ENCODE peak calls at places on chromosomes 6 and 20, in six cellular contexts. K, B, Y, C, Z and S are unnamed samples.
A peak's percentile ranks its signal among the peaks of the same experiment; 100 is the strongest.

GRCh38 chr6:168155193-168155592 is 76.2 kb upstream of the FRMD1 start:
- DNase-seq in Y (no peak), C (no peak), Z (no peak), B (no peak), K (no peak), S (no peak)

GRCh38 chr6:154579046-154579823 is 68.8 kb upstream of the CNKSR3 start:
- DNase-seq in K (no peak), Z (no peak), B (no peak), C (no peak), Y (no peak), S (no peak)

GRCh38 chr6:13560651-13561044 is 13.8 kb upstream of the SIRT5 start:
- DNase-seq in K (no peak), Y (no peak), C (no peak), Z (no peak), B (no peak), S (no peak)

GRCh38 chr6:34973547-34974248 is 84.6 kb downstream of the ANKS1A start:
- DNase-seq in C (no peak), Z (peak; percentile 25), K (no peak), Y (no peak), B (no peak), S (no peak)

GRCh38 chr6:141265748-141266647 is 866.7 kb upstream of the GJE1 start:
- DNase-seq in B (no peak), Z (peak; percentile 7), Y (no peak), K (no peak), C (no peak), S (no peak)

GRCh38 chr6:89643411-89643810 is 4.9 kb upstream of the LYRM2 start:
- DNase-seq in B (no peak), C (no peak), Y (no peak), K (no peak), Z (no peak), S (no peak)

GRCh38 chr6:2221724-2222274 is 23.6 kb downstream of the GMDS start:
- DNase-seq in B (no peak), K (no peak), Z (no peak), C (no peak), Y (no peak), S (no peak)

GRCh38 chr6:40803897-40804702 is 216.9 kb upstream of the LRFN2 start:
- DNase-seq in Y (no peak), K (no peak), B (no peak), Z (no peak), C (no peak), S (no peak)

GRCh38 chr6:140879861-140880260 is 1252.9 kb upstream of the GJE1 start:
- DNase-seq in C (no peak), Z (no peak), K (no peak), B (no peak), Y (no peak), S (no peak)

GRCh38 chr6:169188051-169188863 is 65.4 kb downstream of the THBS2 start:
- DNase-seq in Y (no peak), B (no peak), C (no peak), K (no peak), Z (no peak), S (no peak)

GRCh38 chr6:15929685-15930084 is 199.2 kb upstream of the MYLIP start:
- DNase-seq in B (no peak), Z (no peak), K (no peak), Y (no peak), C (no peak), S (no peak)

GRCh38 chr6:157323114-157323923 is at the start of gene TMEM242:
- DNase-seq in C (peak; percentile 74), K (peak; percentile 89), Y (no peak), Z (peak; percentile 89), B (peak; percentile 98), S (no peak)

GRCh38 chr6:139296927-139297326 is 5.1 kb upstream of the TXLNB start:
- DNase-seq in K (no peak), Z (no peak), B (no peak), Y (no peak), C (no peak), S (no peak)

GRCh38 chr6:53486679-53487078 is 58.2 kb downstream of the GCLC start:
- DNase-seq in Z (no peak), B (no peak), K (no peak), C (no peak), Y (no peak), S (no peak)

GRCh38 chr6:162962093-162962492 is 234.3 kb downstream of the PACRG start:
- DNase-seq in C (no peak), B (no peak), Z (no peak), Y (no peak), K (no peak), S (no peak)

GRCh38 chr20:60187683-60188082 is 229.5 kb downstream of the CDH26 start:
- DNase-seq in Z (no peak), C (no peak), Y (no peak), K (no peak), B (no peak), S (no peak)

GRCh38 chr6:33914519-33915120 is 110.8 kb upstream of the MLN start:
- DNase-seq in Y (no peak), B (no peak), Z (no peak), C (no peak), K (no peak), S (no peak)

GRCh38 chr20:49278817-49279676 is 1.2 kb upstream of the ZNFX1 start:
- DNase-seq in B (no peak), K (no peak), Z (peak; percentile 52), C (no peak), Y (no peak), S (no peak)

GRCh38 chr6:15081437-15081836 is 164.4 kb upstream of the JARID2 start:
- DNase-seq in K (no peak), Z (no peak), C (no peak), Y (no peak), B (no peak), S (no peak)

GRCh38 chr20:45370571-45371204 is 7.4 kb downstream of the TP53TG5 start:
- DNase-seq in C (no peak), Z (no peak), B (no peak), Y (no peak), K (no peak), S (no peak)

GRCh38 chr6:155234167-155234566 is 29.6 kb upstream of the CLDN20 start:
- DNase-seq in Y (no peak), K (no peak), C (no peak), Z (peak; percentile 53), B (no peak), S (no peak)

GRCh38 chr20:64223526-64224067 is 32.0 kb upstream of the PCMTD2 start:
- DNase-seq in B (peak; percentile 13), K (no peak), C (no peak), Y (peak; percentile 63), Z (peak; percentile 67), S (no peak)

GRCh38 chr6:64217721-64218603 is 582.4 kb downstream of the PHF3 start:
- DNase-seq in K (no peak), Z (no peak), Y (no peak), B (no peak), C (peak; percentile 38), S (no peak)

GRCh38 chr20:41356951-41357350 is 9.7 kb downstream of the EMILIN3 start:
- DNase-seq in C (no peak), K (no peak), Y (no peak), Z (no peak), B (no peak), S (no peak)

GRCh38 chr6:42029881-42030280 is 20.4 kb upstream of the TAF8 start:
- DNase-seq in K (no peak), C (no peak), Z (no peak), Y (no peak), B (no peak), S (no peak)

GRCh38 chr6:157263146-157263545 is 60.2 kb downstream of the TMEM242 start:
- DNase-seq in C (no peak), B (peak; percentile 24), Z (no peak), K (no peak), Y (no peak), S (no peak)

GRCh38 chr6:122718616-122719015 is 60.9 kb upstream of the FABP7 start:
- DNase-seq in K (no peak), Y (no peak), B (no peak), C (no peak), Z (no peak), S (no peak)

GRCh38 chr6:166005846-166006592 is 161.6 kb downstream of the TBXT start:
- DNase-seq in Z (no peak), K (peak; percentile 91), B (no peak), Y (no peak), C (no peak), S (peak; percentile 40)

GRCh38 chr20:46255440-46256104 is 52.7 kb downstream of the CDH22 start:
- DNase-seq in Z (peak; percentile 64), C (no peak), Y (no peak), K (peak; percentile 68), B (peak; percentile 36), S (no peak)

GRCh38 chr6:116424001-116424400 is 37.2 kb upstream of the CALHM6 start:
- DNase-seq in Z (no peak), C (no peak), K (no peak), B (no peak), Y (no peak), S (no peak)

GRCh38 chr6:143021543-143021942 is 39.1 kb upstream of the AIG1 start:
- DNase-seq in Y (no peak), C (no peak), B (no peak), K (no peak), Z (no peak), S (no peak)

GRCh38 chr6:75750925-75751324 is 1.9 kb downstream of the MYO6 start:
- DNase-seq in K (no peak), Z (no peak), C (no peak), B (no peak), Y (no peak), S (no peak)

GRCh38 chr6:138817799-138818198 is 21.9 kb downstream of the ECT2L start:
- DNase-seq in B (peak; percentile 56), Y (peak; percentile 41), K (no peak), C (no peak), Z (no peak), S (no peak)

GRCh38 chr6:44223471-44224153 is at the start of gene SLC29A1:
- DNase-seq in B (peak; percentile 66), C (no peak), Z (peak; percentile 74), K (peak; percentile 95), Y (no peak), S (no peak)
- TF ChIP-seq POLR2AphosphoS5 in B (peak; percentile 78), C (peak; percentile 50), Z (peak; percentile 56), K (no peak), Y (peak; percentile 76), S (peak; percentile 87)

DNA sequence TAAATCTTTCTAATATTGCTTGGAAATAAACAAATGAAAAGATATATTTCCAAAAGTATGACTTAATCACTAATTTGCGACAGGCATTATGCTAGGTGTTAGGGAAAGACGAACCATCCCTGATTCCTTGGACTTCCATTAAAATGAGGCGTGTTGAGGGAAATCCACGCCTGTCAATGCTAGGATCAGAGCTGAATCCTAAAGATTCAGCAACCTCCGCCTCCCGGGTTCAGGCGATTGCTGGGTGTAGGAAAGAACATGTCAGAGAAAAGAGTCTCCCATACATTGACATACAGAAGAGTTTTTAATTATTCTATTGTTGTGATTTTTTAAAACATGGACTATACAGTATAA is 16.8 kb upstream of the PRSS16 start:
- DNase-seq in Z (no peak), C (no peak), B (no peak), Y (no peak), K (no peak), S (no peak)
- H3K9ac ChIP-seq in Z (no peak overlapping the region), C (no peak overlapping the region), B (no peak overlapping the region), Y (no peak overlapping the region), K (no peak overlapping the region), S (no peak overlapping the region)

GRCh38 chr6:144158133-144158532 is 7.8 kb downstream of the STX11 start:
- DNase-seq in Z (no peak), Y (no peak), B (peak; percentile 79), C (no peak), K (no peak), S (no peak)
- TF ChIP-seq POLR2AphosphoS5 in Z (no peak), Y (no peak), B (no peak), C (no peak), K (no peak), S (no peak)

GRCh38 chr6:7052441-7052936 is 55.3 kb upstream of the RREB1 start:
- DNase-seq in C (no peak), B (no peak), K (peak; percentile 38), Z (no peak), Y (no peak), S (no peak)
- H3K9ac ChIP-seq in C (no peak overlapping the region), B (no peak overlapping the region), K (no peak overlapping the region), Z (no peak overlapping the region), Y (no peak overlapping the region), S (peak overlapping the region; percentile 71)